ENCODE peak calls at places on chromosomes 3 and 15, in ten cellular contexts. V is right atrium auricular region; T is AG04450; B is upper lobe of right lung; D is brain microvascular endothelial cell; K is neural progenitor cell; R is GM23338; J is lower lobe of right lung; S is thoracic aorta; F is CD4-positive, alpha-beta T cell. C is an unnamed sample.

GRCh38 chr3:16251316-16252085 is 13.2 kb downstream of the DPH3 start:
- DNase-seq in R (no peak), T (no peak), K (no peak), V (no peak), S (no peak), J (no peak), D (no peak), F (no peak), B (no peak), C (no peak)

GRCh38 chr3:63976166-63976861 is 47.0 kb downstream of the PSMD6 start:
- DNase-seq in V (no peak), T (peak; percentile 81), J (no peak), B (no peak), K (no peak), D (peak; percentile 92), R (no peak), S (no peak), F (no peak), C (no peak)

GRCh38 chr3:95235916-95236315 is 1173.1 kb downstream of the NSUN3 start:
- DNase-seq in F (no peak), R (no peak), J (no peak), D (no peak), S (no peak), B (no peak), T (no peak), V (no peak), K (no peak), C (no peak)

GRCh38 chr15:51750186-51750585 is 1.2 kb upstream of the TMOD2 start:
- DNase-seq in R (no peak), V (no peak), S (no peak), K (no peak), J (no peak), D (no peak), F (no peak), B (no peak), T (no peak), C (no peak)

GRCh38 chr15:84819291-84819768 is 2.2 kb downstream of the ALPK3 start:
- DNase-seq in S (no peak), K (peak; percentile 32), B (peak; percentile 55), T (no peak), J (no peak), R (peak; percentile 44), V (no peak), D (no peak), F (no peak), C (no peak)

GRCh38 chr3:126917232-126917804 is 65.6 kb upstream of the PLXNA1 start:
- DNase-seq in R (no peak), V (no peak), D (no peak), B (no peak), K (no peak), J (no peak), T (no peak), F (no peak), S (no peak), C (no peak)

GRCh38 chr3:5728085-5728484 is 540.6 kb downstream of the EDEM1 start:
- DNase-seq in F (no peak), R (no peak), D (no peak), K (no peak), J (no peak), V (no peak), B (no peak), S (no peak), T (no peak), C (no peak)

GRCh38 chr3:42214565-42215283 is 51.3 kb downstream of the CCK start:
- DNase-seq in S (no peak), J (no peak), D (no peak), T (no peak), V (no peak), R (no peak), B (no peak), K (no peak), F (no peak), C (no peak)

DNA sequence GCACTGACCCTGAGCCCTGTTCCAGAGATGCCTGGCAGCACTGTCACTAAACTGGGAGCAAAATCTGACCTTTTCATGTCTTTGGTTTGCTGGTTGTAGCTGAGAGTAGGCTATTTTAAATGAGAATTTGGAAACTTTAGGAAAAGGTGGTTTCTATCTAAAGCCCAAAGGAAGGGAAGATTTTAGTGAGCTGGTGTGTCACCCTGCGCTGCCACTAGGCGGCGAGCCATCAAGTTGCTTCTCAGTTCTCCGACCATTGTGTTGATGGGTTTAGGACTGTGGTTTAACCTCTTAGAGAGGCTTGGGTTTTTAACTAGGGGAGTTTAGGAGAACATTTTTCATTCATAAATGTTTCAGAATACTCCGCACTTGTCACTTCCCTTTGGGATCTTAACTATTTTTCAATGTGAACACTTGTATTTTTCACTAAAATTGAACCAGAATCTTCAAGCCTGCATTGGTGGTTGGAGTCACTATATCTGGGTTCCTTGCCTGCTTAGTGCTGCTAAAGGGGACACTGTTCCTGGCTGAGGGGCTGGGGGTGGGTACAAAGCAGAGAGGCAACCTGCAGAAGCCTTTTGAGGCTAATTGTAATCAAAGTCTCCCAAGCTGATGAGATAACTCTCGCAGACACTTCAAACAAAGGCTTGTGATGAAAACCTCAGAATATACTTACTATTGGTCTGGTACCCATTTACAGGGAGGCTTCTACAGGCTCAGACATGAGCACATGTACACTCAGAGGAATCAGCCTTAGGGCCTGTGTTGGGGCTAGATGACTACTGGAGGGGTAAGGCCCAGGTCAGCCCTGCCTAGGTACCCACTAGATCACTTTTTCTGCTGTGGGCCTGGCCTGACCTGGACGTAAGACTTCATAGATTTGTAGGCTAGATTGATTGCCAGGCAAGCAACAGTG is 16.8 kb downstream of the EXOSC7 start:
- DNase-seq in J (peak; percentile 55), K (peak; percentile 64), S (no peak), D (no peak), F (peak; percentile 8), B (no peak), V (no peak), R (peak; percentile 77), T (no peak), C (no peak)
- TF ChIP-seq CTCF in J (peak; percentile 73), K (peak; percentile 86), S (peak; percentile 57), D (peak; percentile 92), F (peak; percentile 72), B (peak; percentile 70), V (peak; percentile 71), R (peak; percentile 98), T (peak; percentile 73), C (peak; percentile 64)

GRCh38 chr15:53658827-53659226 is 100.6 kb downstream of the WDR72 start:
- DNase-seq in J (no peak), K (peak; percentile 36), T (no peak), B (no peak), D (no peak), R (no peak), V (no peak), S (no peak), F (no peak), C (no peak)
- H3K27ac ChIP-seq in J (no peak overlapping the region), K (no peak overlapping the region), T (no peak overlapping the region), B (no peak overlapping the region), D (no peak overlapping the region), R (no peak overlapping the region), V (no peak overlapping the region), S (no peak overlapping the region), F (no peak overlapping the region), C (no peak overlapping the region)

GRCh38 chr15:38724827-38725226 is 160.2 kb upstream of the RASGRP1 start:
- DNase-seq in D (no peak), B (no peak), F (no peak), V (no peak), S (no peak), J (no peak), R (no peak), K (no peak), T (no peak), C (no peak)
- TF ChIP-seq CTCF in D (peak; percentile 11), B (no peak), F (no peak), V (no peak), S (no peak), J (no peak), R (peak; percentile 32), K (no peak), T (no peak), C (no peak)

GRCh38 chr3:48015451-48016182 is 599 bp downstream of the MAP4 start:
- DNase-seq in R (no peak), K (peak; percentile 6), T (no peak), V (no peak), D (no peak), J (no peak), B (no peak), S (no peak), F (no peak), C (no peak)
- H3K27ac ChIP-seq in R (peak overlapping the region; percentile 2), K (no peak overlapping the region), T (no peak overlapping the region), V (peak overlapping the region; percentile 85), D (peak overlapping the region; percentile 25), J (no peak overlapping the region), B (peak overlapping the region; percentile 39), S (peak overlapping the region; percentile 85), F (no peak overlapping the region), C (peak overlapping the region; percentile 4)

GRCh38 chr3:50885491-50885890 is 210.8 kb downstream of the DOCK3 start:
- DNase-seq in T (no peak), S (no peak), D (no peak), B (no peak), R (peak; percentile 80), J (no peak), K (peak; percentile 67), V (no peak), F (no peak), C (no peak)
- TF ChIP-seq CTCF in T (peak; percentile 6), S (no peak), D (no peak), B (no peak), R (peak; percentile 76), J (no peak), K (peak; percentile 61), V (peak; percentile 42), F (no peak), C (no peak)

GRCh38 chr15:36175781-36176211 is 403.6 kb upstream of the CDIN1 start:
- DNase-seq in F (no peak), K (no peak), B (no peak), V (no peak), S (no peak), T (no peak), J (no peak), D (no peak), R (no peak), C (no peak)
- H3K27ac ChIP-seq in F (no peak overlapping the region), K (no peak overlapping the region), B (no peak overlapping the region), V (no peak overlapping the region), S (no peak overlapping the region), T (no peak overlapping the region), J (no peak overlapping the region), D (no peak overlapping the region), R (no peak overlapping the region), C (no peak overlapping the region)

GRCh38 chr3:136734382-136735070 is 17.7 kb downstream of the STAG1 start:
- DNase-seq in T (no peak), B (no peak), K (peak; percentile 42), S (no peak), R (peak; percentile 42), J (no peak), D (no peak), V (no peak), F (no peak), C (no peak)
- TF ChIP-seq CTCF in T (no peak), B (no peak), K (no peak), S (no peak), R (peak; percentile 23), J (no peak), D (peak; percentile 31), V (no peak), F (peak; percentile 33), C (no peak)

C was measured in colonic mucosa.